ENCODE peak calls at places on chromosomes 5 and 9, in six cellular contexts. L is left ventricle myocardium inferior, T is cardiac fibroblast, N is H9, X is aorta, Z is C1 segment of cervical spinal cord. C is an unnamed sample.

GRCh38 chr5:78360674-78361225 is 333 bp downstream of the SCAMP1 start:
- DNase-seq in N (peak; percentile 46), L (peak; percentile 40), Z (peak; percentile 56), X (peak; percentile 84), T (no peak), C (peak; percentile 7)

GRCh38 chr5:141897425-141897824 is 19.2 kb upstream of the PCDH1 start:
- DNase-seq in T (no peak), L (no peak), X (no peak), N (no peak), Z (no peak), C (no peak)

GRCh38 chr5:14081791-14082190 is 61.4 kb upstream of the TRIO start:
- DNase-seq in N (no peak), T (peak; percentile 64), Z (no peak), L (no peak), X (no peak), C (no peak)

GRCh38 chr9:94804917-94805544 is 78.5 kb downstream of the AOPEP start:
- DNase-seq in Z (no peak), L (no peak), T (no peak), X (no peak), N (no peak), C (no peak)

GRCh38 chr5:104146652-104147051 is 584.1 kb upstream of the NUDT12 start:
- DNase-seq in T (no peak), Z (no peak), X (no peak), N (no peak), L (no peak), C (no peak)

GRCh38 chr9:97938081-97938644 is at the start of gene HEMGN:
- DNase-seq in X (no peak), N (no peak), T (no peak), L (no peak), Z (no peak), C (no peak)

GRCh38 chr5:883475-884181 is 9.0 kb downstream of the BRD9 start:
- DNase-seq in N (no peak), X (peak; percentile 44), L (no peak), T (no peak), Z (no peak), C (no peak)

GRCh38 chr5:172793577-172794488 is 22.8 kb upstream of the DUSP1 start:
- DNase-seq in T (peak; percentile 86), Z (no peak), L (no peak), X (no peak), N (no peak), C (no peak)

GRCh38 chr5:124604419-124604818 is 142.0 kb downstream of the ZNF608 start:
- DNase-seq in T (no peak), Z (no peak), N (no peak), X (no peak), L (no peak), C (no peak)

GRCh38 chr9:29548436-29548835 is 1975.2 kb upstream of the C9orf72 start:
- DNase-seq in Z (no peak), T (no peak), N (no peak), X (no peak), L (no peak), C (no peak)

GRCh38 chr9:21576331-21577189 is 94.4 kb upstream of the IFNE start:
- DNase-seq in T (peak; percentile 97), L (no peak), Z (no peak), X (peak; percentile 53), N (no peak), C (no peak)

GRCh38 chr5:135391123-135391868 is 7.7 kb downstream of the MACROH2A1 start:
- DNase-seq in N (no peak), L (no peak), T (peak; percentile 84), Z (no peak), X (no peak), C (no peak)

GRCh38 chr5:84383816-84384603 is 670 bp downstream of the EDIL3 start:
- DNase-seq in X (peak; percentile 85), L (no peak), N (peak; percentile 85), Z (peak; percentile 10), T (peak; percentile 72), C (peak; percentile 51)

GRCh38 chr9:84609779-84610178 is 59.8 kb upstream of the NTRK2 start:
- DNase-seq in L (no peak), X (no peak), T (no peak), Z (no peak), N (no peak), C (no peak)

GRCh38 chr5:159518361-159518760 is 188.1 kb upstream of the IL12B start:
- DNase-seq in X (no peak), T (peak; percentile 29), Z (no peak), L (no peak), N (no peak), C (no peak)

GRCh38 chr5:168106008-168106761 is 185.3 kb upstream of the WWC1 start:
- DNase-seq in Z (no peak), X (no peak), L (no peak), T (peak; percentile 6), N (no peak), C (no peak)

GRCh38 chr5:55383254-55383653 is 75.5 kb downstream of the MTREX start:
- DNase-seq in T (no peak), L (no peak), Z (no peak), N (no peak), X (no peak), C (no peak)

GRCh38 chr5:53091304-53091703 is 18.3 kb downstream of the MOCS2 start:
- DNase-seq in T (peak; percentile 62), X (no peak), Z (no peak), L (no peak), N (no peak), C (no peak)

GRCh38 chr5:157469073-157469472 is 9.1 kb downstream of the NIPAL4 start:
- DNase-seq in T (no peak), X (no peak), N (no peak), L (no peak), Z (no peak), C (no peak)

GRCh38 chr9:137409515-137409914 is 13.4 kb downstream of the EXD3 start:
- DNase-seq in X (no peak), Z (no peak), T (no peak), L (no peak), N (peak; percentile 17), C (peak; percentile 45)

GRCh38 chr9:123267481-123268239 is 726 bp downstream of the STRBP start:
- DNase-seq in X (no peak), Z (no peak), N (no peak), T (no peak), L (no peak), C (no peak)

GRCh38 chr5:81235287-81236072 is 2.4 kb downstream of the CKMT2 start:
- DNase-seq in X (no peak), T (peak; percentile 12), L (peak; percentile 55), Z (no peak), N (no peak), C (no peak)

GRCh38 chr9:13267743-13268142 is 11.7 kb downstream of the MPDZ start:
- DNase-seq in T (peak; percentile 91), X (no peak), N (no peak), L (no peak), Z (no peak), C (no peak)

GRCh38 chr9:34550016-34550680 is 27.4 kb upstream of the ENHO start:
- DNase-seq in N (no peak), X (peak; percentile 48), Z (no peak), T (no peak), L (no peak), C (no peak)

GRCh38 chr9:11702529-11702928 is 990.7 kb upstream of the TYRP1 start:
- DNase-seq in N (no peak), Z (no peak), L (no peak), X (no peak), T (no peak), C (no peak)

GRCh38 chr5:92641031-92641962 is 939.7 kb downstream of the NR2F1-AS1 start:
- DNase-seq in L (no peak), T (peak; percentile 86), Z (no peak), X (no peak), N (no peak), C (no peak)

GRCh38 chr5:176714067-176714466 is 66.8 kb downstream of the TSPAN17 start:
- DNase-seq in T (peak; percentile 11), X (no peak), Z (no peak), N (no peak), L (no peak), C (no peak)

GRCh38 chr5:76755779-76756637 is 40.1 kb downstream of the F2R start:
- DNase-seq in X (no peak), T (no peak), L (no peak), N (no peak), Z (no peak), C (no peak)

GRCh38 chr5:77181173-77181572 is 29.3 kb upstream of the PDE8B start:
- DNase-seq in X (no peak), T (no peak), L (no peak), N (no peak), Z (no peak), C (no peak)

GRCh38 chr5:160438316-160439204 is 16.9 kb downstream of the PTTG1 start:
- DNase-seq in T (peak; percentile 80), X (no peak), L (no peak), Z (peak; percentile 41), N (peak; percentile 79), C (peak; percentile 38)